ENCODE peak calls at places on chromosomes 4 and X, in nine cellular contexts. A is ascending aorta, Y is AG10803, F is PC-3, M is NB4, N is fibroblast of lung, D is colonic mucosa, W is kidney epithelial cell, C is lower lobe of right lung. H is an unnamed sample.

GRCh38 chr4:38097818-38098217 is 137.6 kb downstream of the PTTG2 start:
- DNase-seq in A (no peak), Y (no peak), F (no peak), M (no peak), N (no peak), D (no peak), W (no peak), C (no peak), H (no peak)

GRCh38 chr4:119300388-119301131 is 21.4 kb downstream of the FABP2 start:
- DNase-seq in A (peak), Y (peak), F (peak), M (peak), N (peak), D (peak), W (peak), C (peak), H (peak)

GRCh38 chr4:139689093-139689722 is 23.6 kb downstream of the MGST2 start:
- DNase-seq in A (no peak), Y (no peak), F (no peak), M (no peak), N (no peak), D (no peak), W (no peak), C (no peak), H (no peak)

GRCh38 chr4:26784207-26784606 is 76.4 kb upstream of the STIM2 start:
- DNase-seq in A (no peak), Y (no peak), F (no peak), M (no peak), N (no peak), D (no peak), W (no peak), C (no peak), H (no peak)

GRCh38 chr4:25837107-25837506 is 25.7 kb downstream of the SEL1L3 start:
- DNase-seq in A (no peak), Y (no peak), F (no peak), M (no peak), N (no peak), D (no peak), W (no peak), C (no peak), H (no peak)

GRCh38 chr4:57342406-57342805 is 232.2 kb upstream of the IGFBP7 start:
- DNase-seq in A (no peak), Y (peak), F (peak), M (no peak), N (peak), D (no peak), W (peak), C (no peak), H (peak)

GRCh38 chr4:53326535-53326934 is 39.3 kb downstream of the SCFD2 start:
- DNase-seq in A (no peak), Y (no peak), F (no peak), M (no peak), N (no peak), D (no peak), W (no peak), C (no peak), H (no peak)

GRCh38 chrX:10821293-10821692 is 200.9 kb upstream of the MID1 start:
- DNase-seq in A (no peak), Y (no peak), F (no peak), M (no peak), N (no peak), D (no peak), W (no peak), C (no peak), H (no peak)

GRCh38 chrX:19846995-19847790 is 40.2 kb downstream of the SH3KBP1 start:
- DNase-seq in A (no peak), Y (peak), F (peak), M (peak), N (peak), D (no peak), W (peak), C (no peak), H (peak)

GRCh38 chr4:73583661-73584060 is 36.6 kb downstream of the RASSF6 start:
- DNase-seq in A (no peak), Y (no peak), F (no peak), M (no peak), N (no peak), D (no peak), W (no peak), C (no peak), H (no peak)

GRCh38 chrX:13732246-13733067 is 2.0 kb downstream of the TRAPPC2 start:
- DNase-seq in A (no peak), Y (peak), F (no peak), M (no peak), N (peak), D (no peak), W (peak), C (no peak), H (no peak)

GRCh38 chr4:76984788-76985211 is 35.2 kb downstream of the SEPTIN11 start:
- DNase-seq in A (peak), Y (peak), F (peak), M (no peak), N (peak), D (no peak), W (peak), C (no peak), H (peak)

GRCh38 chr4:9765091-9765490 is 16.3 kb upstream of the DRD5 start:
- DNase-seq in A (no peak), Y (peak), F (peak), M (peak), N (no peak), D (peak), W (no peak), C (no peak), H (no peak)

GRCh38 chrX:11376163-11376562 is 83.0 kb downstream of the AMELX start:
- DNase-seq in A (no peak), Y (no peak), F (no peak), M (no peak), N (no peak), D (no peak), W (no peak), C (no peak), H (no peak)

GRCh38 chr4:137467537-137467936 is 64.8 kb downstream of the PCDH18 start:
- DNase-seq in A (no peak), Y (no peak), F (no peak), M (no peak), N (no peak), D (no peak), W (no peak), C (no peak), H (peak)

GRCh38 chr4:14596437-14596836 is 405.8 kb upstream of the CPEB2 start:
- DNase-seq in A (no peak), Y (no peak), F (no peak), M (no peak), N (no peak), D (no peak), W (no peak), C (no peak), H (no peak)

GRCh38 chr4:89685690-89686089 is 151.3 kb downstream of the SNCA start:
- DNase-seq in A (no peak), Y (no peak), F (no peak), M (no peak), N (no peak), D (no peak), W (no peak), C (no peak), H (no peak)

GRCh38 chr4:154928640-154929257 is 147.7 kb downstream of the RBM46 start:
- DNase-seq in A (no peak), Y (peak), F (peak), M (peak), N (peak), D (no peak), W (peak), C (no peak), H (peak)

GRCh38 chr4:151940926-151941617 is 180.3 kb upstream of the GATB start:
- DNase-seq in A (no peak), Y (no peak), F (no peak), M (peak), N (no peak), D (no peak), W (no peak), C (no peak), H (no peak)

GRCh38 chr4:10740227-10740626 is 55.7 kb upstream of the CLNK start:
- DNase-seq in A (no peak), Y (no peak), F (no peak), M (no peak), N (no peak), D (no peak), W (no peak), C (no peak), H (no peak)

GRCh38 chr4:85598936-85599335 is 124.0 kb downstream of the ARHGAP24 start:
- DNase-seq in A (no peak), Y (no peak), F (no peak), M (no peak), N (no peak), D (no peak), W (no peak), C (no peak), H (no peak)

DNA sequence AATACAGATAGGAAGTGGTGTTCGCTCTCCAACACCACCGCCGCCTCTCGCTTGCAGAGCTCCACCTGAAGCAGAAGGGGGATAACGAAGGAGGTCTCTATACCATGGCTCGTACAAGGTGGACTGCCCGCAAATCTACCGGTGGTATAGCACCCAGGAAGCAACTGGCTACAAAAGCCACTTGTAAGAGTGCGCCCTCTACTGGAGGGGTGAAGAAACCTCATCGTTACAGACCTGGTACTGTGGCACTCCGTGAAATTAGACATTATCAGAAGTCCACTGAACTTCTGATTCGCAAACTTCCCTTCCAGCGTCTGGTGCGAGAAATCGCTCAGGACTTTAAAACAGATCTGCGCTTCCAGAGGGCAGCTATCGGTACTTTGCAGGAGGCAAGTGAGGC is 5.2 kb upstream of the BMP15 start:
- DNase-seq in A (no peak), Y (no peak), F (peak), M (peak), N (no peak), D (peak), W (no peak), C (no peak), H (no peak)
- TF ChIP-seq CTCF in A (no peak), Y (peak), F (peak), M (peak), N (peak), D (peak), W (peak), C (peak), H (peak)

GRCh38 chrX:155632424-155633100 is 19.8 kb upstream of the TMLHE start:
- DNase-seq in A (no peak), Y (no peak), F (no peak), M (peak), N (no peak), D (no peak), W (no peak), C (no peak), H (peak)
- H3K4me3 ChIP-seq in A (no peak), Y (no peak), F (no peak), M (no peak), N (no peak), D (no peak), W (no peak), C (peak), H (no peak)

GRCh38 chrX:38820751-38821150 is 19.5 kb downstream of the MID1IP1 start:
- DNase-seq in A (no peak), Y (no peak), F (peak), M (no peak), N (no peak), D (no peak), W (no peak), C (no peak), H (no peak)
- TF ChIP-seq CTCF in A (no peak), Y (no peak), F (no peak), M (no peak), N (no peak), D (no peak), W (no peak), C (no peak), H (no peak)

DNA sequence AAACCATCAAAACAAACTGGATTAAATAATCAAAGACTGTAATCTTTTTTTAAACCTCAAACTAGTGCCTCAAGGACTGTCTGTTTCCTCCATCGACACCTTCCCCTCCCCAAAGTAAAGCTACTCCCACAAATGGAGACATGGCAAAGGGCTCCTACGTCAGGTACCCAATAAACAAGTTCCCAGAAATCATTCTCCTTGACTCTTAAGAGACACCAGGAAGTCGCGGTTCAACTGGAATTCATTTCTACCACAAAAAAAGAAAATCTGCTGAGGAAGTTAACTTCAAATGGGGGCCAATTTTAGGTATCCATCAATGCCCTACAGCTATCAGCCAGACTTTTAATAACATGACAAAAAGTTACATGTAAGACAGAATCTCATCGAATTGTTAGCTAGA is 2.5 kb downstream of the RPS4X start:
- DNase-seq in A (no peak), Y (peak), F (no peak), M (no peak), N (peak), D (no peak), W (no peak), C (no peak), H (no peak)
- H3K4me3 ChIP-seq in A (no peak), Y (peak), F (peak), M (peak), N (peak), D (no peak), W (no peak), C (peak), H (peak)

GRCh38 chr4:54548098-54548620 is 109.6 kb upstream of the KIT start:
- DNase-seq in A (no peak), Y (peak), F (no peak), M (no peak), N (no peak), D (no peak), W (no peak), C (no peak), H (no peak)
- TF ChIP-seq CTCF in A (no peak), Y (no peak), F (no peak), M (no peak), N (no peak), D (no peak), W (no peak), C (no peak), H (no peak)

DNA sequence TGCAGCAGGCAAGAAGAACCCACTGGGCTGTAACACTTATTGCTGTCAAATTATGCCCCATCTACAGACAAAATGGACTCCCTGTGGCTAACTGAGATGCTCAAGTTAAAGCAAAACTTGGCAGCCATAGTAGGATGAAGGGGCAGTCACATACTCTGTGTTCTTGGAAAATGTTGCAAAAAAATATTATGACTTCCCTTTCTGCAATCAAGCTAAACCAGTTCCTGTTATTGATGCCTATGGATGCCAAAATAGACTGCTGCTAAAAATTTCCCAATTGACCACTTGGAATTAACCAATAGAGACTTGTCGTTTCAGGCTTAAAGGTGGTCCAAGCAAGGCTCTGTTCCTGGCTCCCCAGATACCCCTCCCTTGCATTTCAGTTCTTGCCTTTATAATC is 49.5 kb downstream of the IQCM start:
- DNase-seq in A (no peak), Y (no peak), F (no peak), M (peak), N (no peak), D (no peak), W (no peak), C (no peak), H (no peak)
- H3K4me3 ChIP-seq in A (no peak), Y (no peak), F (no peak), M (no peak), N (no peak), D (no peak), W (no peak), C (no peak), H (no peak)

DNA sequence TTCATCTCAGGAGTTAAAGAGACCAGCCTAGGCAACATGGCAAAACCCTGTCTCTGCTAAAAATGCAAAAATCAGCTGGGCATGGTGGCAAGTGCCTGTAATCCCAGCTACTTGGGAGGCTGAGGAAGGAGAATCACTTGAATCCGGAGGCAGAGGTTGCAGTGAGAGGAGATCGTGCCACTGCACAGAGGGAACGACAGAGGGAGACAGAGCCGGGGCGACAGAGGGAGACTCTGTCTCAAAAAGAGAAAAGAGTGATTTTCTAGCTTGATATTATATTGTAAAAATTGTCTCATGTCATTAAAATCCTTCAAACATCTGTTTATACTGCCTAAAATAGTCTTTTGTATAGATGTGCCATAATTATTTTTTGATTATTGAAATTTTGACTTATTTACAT is 225.4 kb upstream of the AGA start:
- DNase-seq in A (no peak), Y (no peak), F (peak), M (no peak), N (no peak), D (no peak), W (no peak), C (no peak), H (no peak)
- TF ChIP-seq CTCF in A (no peak), Y (no peak), F (peak), M (no peak), N (peak), D (peak), W (no peak), C (no peak), H (peak)